ENCODE peak calls at places on chromosomes 6 and 20, in ten cellular contexts. H is heart right ventricle, X is GM23338, U is IMR-90, C is keratinocyte, V is body of pancreas, P is gastrocnemius medialis, N is Peyer's patch, L is small intestine, O is psoas muscle. K is an unnamed sample.

GRCh38 chr6:25635886-25636317 is 16.1 kb upstream of the SCGN start:
- DNase-seq in X (no peak), H (no peak), L (peak; percentile 84), U (no peak), C (no peak), N (no peak), P (no peak), V (no peak), O (no peak), K (no peak)

GRCh38 chr6:158039571-158040050 is 57.9 kb downstream of the SYNJ2 start:
- DNase-seq in X (no peak), V (no peak), L (no peak), P (peak; percentile 69), C (no peak), O (peak; percentile 51), U (peak; percentile 52), H (peak; percentile 39), N (no peak), K (peak; percentile 65)

GRCh38 chr6:26257272-26257671 is 107.7 kb upstream of the BTN3A2 start:
- DNase-seq in U (no peak), V (no peak), L (peak; percentile 99), C (no peak), X (no peak), N (no peak), O (no peak), H (no peak), P (no peak), K (no peak)

GRCh38 chr20:34079818-34080217 is 32.2 kb downstream of the EIF2S2 start:
- DNase-seq in N (no peak), H (no peak), O (no peak), L (no peak), P (no peak), V (no peak), C (no peak), U (no peak), X (no peak), K (no peak)

GRCh38 chr6:24872769-24873168 is 63.0 kb downstream of the RIPOR2 start:
- DNase-seq in P (no peak), N (no peak), L (no peak), H (no peak), O (no peak), U (no peak), V (no peak), X (no peak), C (no peak), K (no peak)

GRCh38 chr6:167647333-167647732 is 179.4 kb upstream of the AFDN start:
- DNase-seq in N (no peak), H (no peak), X (no peak), P (no peak), L (no peak), C (no peak), O (no peak), V (no peak), U (no peak), K (no peak)

GRCh38 chr20:62590301-62591121 is 51.8 kb upstream of the SLCO4A1 start:
- DNase-seq in V (peak; percentile 40), L (no peak), O (peak; percentile 62), C (no peak), U (peak; percentile 51), H (no peak), P (no peak), X (no peak), N (no peak), K (no peak)

GRCh38 chr20:62470459-62470858 is 5.3 kb downstream of the GATA5 start:
- DNase-seq in N (no peak), H (no peak), V (no peak), X (no peak), C (no peak), U (no peak), O (no peak), P (no peak), L (no peak), K (no peak)

GRCh38 chr20:8662433-8662954 is 406.4 kb upstream of the PLCB4 start:
- DNase-seq in H (no peak), L (no peak), C (no peak), P (no peak), N (no peak), X (no peak), O (no peak), V (no peak), U (no peak), K (no peak)

GRCh38 chr20:8667306-8667705 is 401.6 kb upstream of the PLCB4 start:
- DNase-seq in L (no peak), N (no peak), U (no peak), H (no peak), X (no peak), P (peak; percentile 18), C (no peak), O (peak; percentile 19), V (no peak), K (no peak)

GRCh38 chr20:8663424-8663823 is 405.5 kb upstream of the PLCB4 start:
- DNase-seq in P (no peak), O (no peak), L (no peak), H (no peak), X (no peak), C (no peak), U (no peak), V (no peak), N (no peak), K (no peak)

GRCh38 chr20:8661229-8662023 is 407.5 kb upstream of the PLCB4 start:
- DNase-seq in O (no peak), V (no peak), C (no peak), U (no peak), L (no peak), N (no peak), X (no peak), P (no peak), H (no peak), K (no peak)

GRCh38 chr20:8664778-8665177 is 404.1 kb upstream of the PLCB4 start:
- DNase-seq in N (no peak), L (no peak), C (no peak), P (no peak), V (no peak), X (peak; percentile 63), H (no peak), U (no peak), O (no peak), K (no peak)
- H3K27ac ChIP-seq in N (no peak overlapping the region), L (no peak overlapping the region), C (no peak overlapping the region), P (no peak overlapping the region), V (no peak overlapping the region), X (no peak overlapping the region), H (peak overlapping the region; percentile 15), U (no peak overlapping the region), O (no peak overlapping the region), K (no peak overlapping the region)

GRCh38 chr20:835220-836045 is 1.9 kb downstream of the FAM110A start:
- DNase-seq in V (peak; percentile 56), O (peak; percentile 87), N (no peak), C (no peak), P (peak; percentile 95), L (no peak), X (no peak), H (peak; percentile 82), U (no peak), K (no peak)

GRCh38 chr20:836188-836587 is 2.7 kb downstream of the FAM110A start:
- DNase-seq in C (no peak), U (no peak), H (no peak), O (no peak), N (no peak), P (no peak), L (no peak), X (no peak), V (no peak), K (no peak)

GRCh38 chr20:833450-834150 is at the start of gene FAM110A:
- DNase-seq in H (peak; percentile 98), O (peak; percentile 97), U (peak; percentile 91), P (peak; percentile 95), X (peak; percentile 98), L (peak; percentile 95), C (no peak), V (peak; percentile 95), N (peak; percentile 93), K (peak; percentile 96)

GRCh38 chr20:833121-833449 is 430 bp upstream of the FAM110A start:
- DNase-seq in H (no peak), L (no peak), U (no peak), C (no peak), N (no peak), V (no peak), O (no peak), P (no peak), X (no peak), K (no peak)

DNA sequence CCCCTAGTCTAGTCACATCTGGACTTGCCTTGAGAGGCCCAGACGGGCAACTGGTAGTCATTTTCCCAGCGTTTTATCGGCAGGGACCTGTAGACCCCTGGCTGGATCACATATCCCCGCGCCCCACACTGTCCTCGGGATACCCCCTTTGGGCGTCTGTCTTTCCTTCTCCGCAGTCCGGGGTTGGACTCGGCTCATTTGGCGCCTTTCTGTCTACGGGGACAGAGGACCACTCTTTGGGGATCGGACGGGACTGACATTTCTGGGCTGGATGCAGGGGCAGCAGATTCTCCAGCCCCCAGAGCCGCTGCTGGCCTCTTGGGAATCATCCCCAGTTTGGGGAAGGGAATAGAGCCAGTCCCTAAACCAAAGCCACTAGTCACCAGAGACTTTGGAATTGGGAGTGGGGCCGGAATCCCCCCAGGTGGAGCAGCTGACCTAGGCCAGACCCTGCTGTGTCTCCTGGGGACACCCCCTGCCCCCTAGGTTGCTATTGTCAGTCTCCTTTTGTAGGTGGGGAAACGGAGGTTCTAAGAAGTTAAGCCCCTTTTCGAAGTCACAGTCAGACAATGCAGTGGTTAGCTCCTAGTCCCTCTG is 734 bp downstream of the FAM110A start:
- DNase-seq in P (no peak), X (peak; percentile 56), O (no peak), U (no peak), C (no peak), L (no peak), N (no peak), V (no peak), H (no peak), K (no peak)
- H3K4me3 ChIP-seq in P (peak overlapping the region; percentile 75), X (peak overlapping the region; percentile 77), O (peak overlapping the region; percentile 78), U (peak overlapping the region; percentile 67), C (peak overlapping the region; percentile 88), L (peak overlapping the region; percentile 74), N (peak overlapping the region; percentile 86), V (peak overlapping the region; percentile 50), H (peak overlapping the region; percentile 83), K (peak overlapping the region; percentile 80)

DNA sequence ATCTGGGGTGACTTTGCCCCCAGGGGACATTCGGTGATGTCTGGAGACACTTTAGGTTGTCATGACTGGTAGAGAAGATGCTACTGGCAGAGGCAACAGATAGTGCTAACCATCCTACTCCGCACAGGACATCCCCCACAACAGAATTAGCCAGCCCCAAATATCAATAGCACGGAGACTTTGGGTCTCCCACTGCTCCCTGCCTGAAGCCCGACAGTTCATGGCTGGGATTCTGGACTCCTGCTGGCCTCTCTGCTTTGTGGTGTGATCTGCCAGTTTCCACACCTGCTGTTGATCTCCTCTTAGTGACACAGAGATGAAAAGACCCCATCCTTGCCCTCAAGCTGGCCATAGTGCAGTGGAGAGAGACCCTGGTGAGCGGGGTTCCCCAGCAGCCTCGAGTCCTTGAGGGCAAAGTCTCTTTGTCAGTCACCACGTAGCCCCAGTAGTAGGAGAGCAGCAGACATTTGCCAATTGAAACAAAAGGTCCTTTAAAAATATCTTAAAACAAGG is 24.7 kb upstream of the TTPAL start:
- DNase-seq in X (no peak), U (no peak), N (no peak), H (no peak), P (no peak), C (no peak), O (no peak), L (no peak), V (no peak), K (no peak)
- H3K27ac ChIP-seq in X (no peak overlapping the region), U (no peak overlapping the region), N (no peak overlapping the region), H (no peak overlapping the region), P (no peak overlapping the region), C (no peak overlapping the region), O (no peak overlapping the region), L (peak overlapping the region; percentile 36), V (no peak overlapping the region), K (no peak overlapping the region)

GRCh38 chr6:140446241-140446640 is 1071.8 kb upstream of the CITED2 start:
- DNase-seq in U (no peak), N (no peak), C (no peak), L (no peak), V (no peak), P (no peak), X (no peak), O (no peak), H (no peak), K (no peak)

GRCh38 chr6:140440223-140440810 is 1065.9 kb upstream of the CITED2 start:
- DNase-seq in U (no peak), H (no peak), X (no peak), V (no peak), C (no peak), N (no peak), L (no peak), O (no peak), P (no peak), K (no peak)

GRCh38 chr6:140441256-140441655 is 1066.8 kb upstream of the CITED2 start:
- DNase-seq in P (peak; percentile 40), X (peak; percentile 69), N (no peak), L (peak; percentile 45), O (peak; percentile 25), C (no peak), V (peak; percentile 43), U (peak; percentile 63), H (peak; percentile 32), K (no peak)

DNA sequence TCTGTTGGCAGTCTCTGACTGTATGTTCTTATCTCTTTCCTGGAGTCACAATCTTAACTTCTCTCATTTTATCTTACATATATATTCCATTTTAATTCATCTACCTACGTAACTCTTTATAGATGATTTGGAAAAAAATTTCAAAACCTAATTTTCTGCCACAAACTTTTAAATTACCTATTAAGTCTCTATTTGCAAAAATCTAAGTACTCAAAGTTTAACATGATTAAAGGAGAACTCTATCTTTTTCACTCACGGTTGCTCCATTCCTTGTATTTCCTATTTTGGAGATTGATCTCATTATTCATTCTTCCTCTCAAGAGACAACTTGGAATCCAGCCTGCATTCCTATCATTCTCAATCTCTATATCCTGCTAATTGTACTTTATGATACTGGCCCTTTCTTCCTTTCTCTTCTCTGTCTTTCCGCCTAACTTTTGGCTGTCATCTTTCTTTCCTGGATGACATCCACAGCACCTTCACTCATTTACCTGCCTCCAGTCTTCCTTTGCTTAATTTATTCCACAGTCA is 1071.1 kb upstream of the CITED2 start:
- DNase-seq in X (peak; percentile 24), V (no peak), L (no peak), P (no peak), O (no peak), H (no peak), N (no peak), U (peak; percentile 53), C (no peak), K (no peak)
- H3K4me3 ChIP-seq in X (no peak overlapping the region), V (no peak overlapping the region), L (no peak overlapping the region), P (no peak overlapping the region), O (no peak overlapping the region), H (no peak overlapping the region), N (no peak overlapping the region), U (no peak overlapping the region), C (no peak overlapping the region), K (no peak overlapping the region)